ENCODE peak calls at places on chromosomes 12 and 14, in seven cellular contexts. U is heart right ventricle, G is lung, E is cardiac fibroblast, V is SJCRH30, Z is GM23248, N is hepatocyte. C is an unnamed sample.

GRCh38 chr12:27530157-27530922 is 6.3 kb downstream of the PPFIBP1 start:
- DNase-seq in U (no peak), G (no peak), E (no peak), V (no peak), Z (no peak), N (no peak), C (no peak)

GRCh38 chr14:104341532-104342434 is 203.4 kb downstream of the KIF26A start:
- DNase-seq in U (peak; percentile 58), G (no peak), E (peak; percentile 13), V (no peak), Z (peak; percentile 15), N (peak; percentile 80), C (no peak)

GRCh38 chr14:87934185-87934584 is 58.8 kb downstream of the GALC start:
- DNase-seq in U (no peak), G (no peak), E (no peak), V (no peak), Z (no peak), N (no peak), C (no peak)

GRCh38 chr12:20601668-20602280 is 93.4 kb upstream of the SLCO1C1 start:
- DNase-seq in U (no peak), G (no peak), E (peak; percentile 81), V (peak; percentile 38), Z (peak; percentile 61), N (peak; percentile 33), C (no peak)

GRCh38 chr14:34138175-34138574 is 187.3 kb upstream of the EGLN3 start:
- DNase-seq in U (no peak), G (peak; percentile 71), E (no peak), V (no peak), Z (no peak), N (no peak), C (no peak)

GRCh38 chr14:52131640-52132320 is 62.9 kb upstream of the NID2 start:
- DNase-seq in U (peak; percentile 54), G (peak; percentile 68), E (peak; percentile 98), V (peak; percentile 92), Z (peak; percentile 96), N (peak; percentile 95), C (peak; percentile 80)

GRCh38 chr14:104224516-104225281 is 86.3 kb downstream of the KIF26A start:
- DNase-seq in U (peak; percentile 59), G (no peak), E (no peak), V (peak; percentile 91), Z (no peak), N (peak; percentile 48), C (no peak)

GRCh38 chr12:4477133-4477532 is 31.5 kb upstream of the FGF6 start:
- DNase-seq in U (no peak), G (no peak), E (no peak), V (peak; percentile 5), Z (peak; percentile 13), N (no peak), C (no peak)

GRCh38 chr12:5736016-5736415 is 209.0 kb downstream of the ANO2 start:
- DNase-seq in U (no peak), G (no peak), E (no peak), V (no peak), Z (no peak), N (no peak), C (no peak)

DNA sequence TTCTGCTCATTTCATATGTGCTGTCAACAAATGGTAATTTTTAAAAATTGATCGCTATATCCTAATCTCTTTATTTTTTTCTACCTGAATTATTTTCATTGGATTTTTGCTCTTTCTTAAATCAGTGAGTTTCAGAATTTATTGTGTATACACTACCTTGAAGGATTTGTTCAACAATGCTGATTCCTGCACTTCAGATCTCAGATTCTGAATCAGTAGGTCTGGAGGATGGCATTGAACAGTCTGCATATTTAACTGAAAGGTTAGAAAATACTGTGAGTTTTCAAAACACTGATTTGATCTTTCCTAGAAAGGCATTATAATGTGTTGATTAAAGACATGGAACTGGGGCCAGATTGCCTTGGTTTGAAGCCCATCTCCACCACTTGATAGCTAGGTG is 1.6 kb downstream of the G2E3 start:
- DNase-seq in U (no peak), G (no peak), E (no peak), V (no peak), Z (no peak), N (no peak), C (no peak)
- H3K4me3 ChIP-seq in U (no peak overlapping the region), G (no peak overlapping the region), E (peak overlapping the region; percentile 98), V (no peak overlapping the region), Z (peak overlapping the region; percentile 88), N (peak overlapping the region; percentile 73), C (no peak overlapping the region)

GRCh38 chr12:132583311-132583710 is 27.1 kb downstream of the LRCOL1 start:
- DNase-seq in U (no peak), G (no peak), E (no peak), V (no peak), Z (no peak), N (no peak), C (no peak)
- H3K4me3 ChIP-seq in U (no peak overlapping the region), G (no peak overlapping the region), E (no peak overlapping the region), V (no peak overlapping the region), Z (no peak overlapping the region), N (no peak overlapping the region), C (no peak overlapping the region)

DNA sequence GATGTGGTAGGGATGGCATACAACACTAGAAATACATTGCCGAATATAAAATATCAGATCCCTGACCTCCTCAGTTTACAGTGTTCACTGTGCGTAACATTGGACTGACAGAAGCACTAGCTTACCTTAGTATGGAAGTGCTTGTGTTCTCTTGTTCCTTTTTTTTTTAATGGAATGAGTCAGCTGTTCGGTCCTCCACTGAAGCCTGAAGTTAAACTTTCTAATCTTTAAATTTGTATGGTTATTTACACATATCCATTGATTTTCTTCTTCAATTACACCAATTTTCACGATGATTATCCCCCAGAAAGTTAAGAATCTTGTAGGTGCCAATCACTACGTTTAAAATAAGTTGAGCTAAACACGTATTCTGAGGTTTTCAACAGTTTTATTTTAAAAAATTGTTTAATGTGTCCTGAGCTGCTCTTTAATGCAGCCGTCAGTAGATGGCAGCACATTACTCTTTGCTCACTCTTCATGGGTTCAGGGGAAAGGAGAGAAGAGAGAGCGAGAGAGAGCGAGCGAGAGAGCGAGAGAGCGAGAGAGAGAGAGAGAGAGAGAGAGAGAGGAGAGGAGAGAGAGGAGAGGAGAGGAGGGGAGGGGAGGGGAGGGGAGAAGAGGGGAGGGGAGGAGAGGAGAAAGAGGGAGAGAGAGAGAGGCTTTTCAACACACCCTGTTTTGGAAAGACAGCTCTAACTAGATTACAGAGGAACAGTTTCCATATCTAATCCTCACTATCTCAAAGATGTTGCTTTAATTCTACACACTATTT is 134.7 kb upstream of the SCAF11 start:
- DNase-seq in U (no peak), G (peak; percentile 42), E (peak; percentile 90), V (peak; percentile 94), Z (peak; percentile 85), N (peak; percentile 82), C (no peak)
- H3K4me3 ChIP-seq in U (no peak overlapping the region), G (no peak overlapping the region), E (no peak overlapping the region), V (peak overlapping the region; percentile 50), Z (peak overlapping the region; percentile 77), N (no peak overlapping the region), C (peak overlapping the region; percentile 24)

GRCh38 chr12:29102739-29103138 is 46.3 kb upstream of the FAR2 start:
- DNase-seq in U (no peak), G (no peak), E (no peak), V (no peak), Z (no peak), N (no peak), C (no peak)

GRCh38 chr12:29103539-29103974 is 45.5 kb upstream of the FAR2 start:
- DNase-seq in U (no peak), G (no peak), E (no peak), V (no peak), Z (no peak), N (no peak), C (no peak)

GRCh38 chr12:29104495-29104894 is 44.6 kb upstream of the FAR2 start:
- DNase-seq in U (no peak), G (no peak), E (no peak), V (no peak), Z (no peak), N (no peak), C (no peak)
- H3K4me3 ChIP-seq in U (no peak overlapping the region), G (no peak overlapping the region), E (no peak overlapping the region), V (no peak overlapping the region), Z (no peak overlapping the region), N (no peak overlapping the region), C (no peak overlapping the region)

GRCh38 chr14:58625438-58625837 is 12.3 kb upstream of the DACT1 start:
- DNase-seq in U (no peak), G (no peak), E (no peak), V (no peak), Z (no peak), N (no peak), C (no peak)

GRCh38 chr14:58617619-58618018 is 20.1 kb upstream of the DACT1 start:
- DNase-seq in U (no peak), G (no peak), E (no peak), V (no peak), Z (peak; percentile 27), N (no peak), C (no peak)

DNA sequence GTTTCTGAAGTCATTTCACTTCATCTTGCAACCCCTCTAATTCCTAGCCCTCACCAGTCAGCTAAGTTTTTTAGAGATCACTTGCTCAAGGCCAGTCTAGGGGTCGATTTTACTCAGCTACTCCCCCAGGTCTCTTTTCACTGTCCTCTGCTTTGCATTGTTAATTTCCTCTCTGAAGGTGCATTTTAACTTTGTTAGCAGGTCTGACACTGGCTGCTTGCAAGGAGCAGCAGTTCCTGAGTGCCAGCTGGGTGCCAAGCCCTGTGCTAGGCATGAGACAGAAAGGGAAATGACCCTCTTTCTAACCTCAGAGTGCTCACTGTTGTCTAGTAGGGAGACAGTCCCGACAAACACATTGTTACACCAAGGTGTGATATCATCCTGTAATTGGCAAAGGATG is 17.8 kb upstream of the DACT1 start:
- DNase-seq in U (no peak), G (no peak), E (no peak), V (no peak), Z (no peak), N (no peak), C (no peak)
- H3K4me3 ChIP-seq in U (no peak overlapping the region), G (no peak overlapping the region), E (no peak overlapping the region), V (no peak overlapping the region), Z (no peak overlapping the region), N (no peak overlapping the region), C (no peak overlapping the region)

C was measured in tibial artery.